ENCODE peak calls at places on chromosomes 4 and X, in six cellular contexts. F is SK-N-DZ, E is NCI-H1092 treated with DMSO at 0.1 percent for 48 hours, K is heart right ventricle, V is GM04503, W is cardiac fibroblast. M is an unnamed sample.

GRCh38 chr4:136934601-136935000 is 597.7 kb downstream of the PCDH18 start:
- DNase-seq in K (no peak), V (no peak), W (no peak), E (no peak), F (no peak), M (no peak)

GRCh38 chr4:98341309-98341708 is 80.1 kb downstream of the RAP1GDS1 start:
- DNase-seq in W (peak), V (no peak), K (no peak), E (no peak), F (peak), M (no peak)

GRCh38 chr4:6123976-6124375 is 76.4 kb downstream of the JAKMIP1 start:
- DNase-seq in F (no peak), E (no peak), W (no peak), K (no peak), V (no peak), M (no peak)

GRCh38 chr4:169810325-169811323 is 52.9 kb upstream of the HPF1 start:
- DNase-seq in F (peak), V (peak), K (no peak), E (peak), W (peak), M (peak)

GRCh38 chr4:3699261-3699660 is 66.9 kb upstream of the ADRA2C start:
- DNase-seq in K (peak), W (no peak), V (no peak), F (no peak), E (no peak), M (no peak)

GRCh38 chrX:19462231-19462630 is 53.1 kb downstream of the MAP3K15 start:
- DNase-seq in F (no peak), W (no peak), K (no peak), E (no peak), V (no peak), M (no peak)

GRCh38 chrX:139932077-139932900 is 564 bp downstream of the ATP11C start:
- DNase-seq in W (peak), V (no peak), F (no peak), E (no peak), K (peak), M (no peak)

GRCh38 chr4:74543983-74544382 is 99.0 kb downstream of the AREG start:
- DNase-seq in V (peak), K (no peak), W (peak), E (no peak), F (no peak), M (no peak)

GRCh38 chr4:47531241-47531953 is 46.3 kb downstream of the ATP10D start:
- DNase-seq in V (peak), W (peak), F (no peak), E (no peak), K (no peak), M (no peak)

GRCh38 chrX:101462892-101463291 is 22.4 kb upstream of the ARMCX4 start:
- DNase-seq in W (peak), K (no peak), V (no peak), F (peak), E (peak), M (peak)

GRCh38 chr4:128811571-128812359 is 2.3 kb downstream of the JADE1 start:
- DNase-seq in V (peak), E (peak), W (peak), F (peak), K (peak), M (peak)

GRCh38 chrX:123330229-123330942 is 146.3 kb downstream of the GRIA3 start:
- DNase-seq in E (no peak), W (no peak), K (no peak), F (no peak), V (no peak), M (no peak)

GRCh38 chr4:130203571-130203970 is 1107.6 kb downstream of the C4orf33 start:
- DNase-seq in K (no peak), W (no peak), E (no peak), V (no peak), F (no peak), M (no peak)

GRCh38 chr4:80321776-80322175 is 13.8 kb upstream of the CFAP299 start:
- DNase-seq in K (no peak), V (no peak), F (no peak), E (no peak), W (no peak), M (no peak)

GRCh38 chr4:48509543-48509942 is 19.5 kb downstream of the ZAR1 start:
- DNase-seq in E (no peak), K (no peak), V (peak), W (no peak), F (no peak), M (no peak)